ENCODE peak calls at places on chromosomes 1 and 21, in five cellular contexts. Z, Q, I, B and W are unnamed samples.

GRCh38 chr1:113242481-113242880 is 147.8 kb upstream of the MAGI3 start:
- DNase-seq in Z (no peak), B (no peak), I (no peak), Q (no peak), W (no peak)

GRCh38 chr1:54275349-54275748 is 75.4 kb downstream of the MRPL37 start:
- DNase-seq in I (no peak), B (no peak), Z (peak), Q (peak), W (no peak)

GRCh38 chr1:53617382-53618217 is 121.4 kb downstream of the GLIS1 start:
- DNase-seq in Z (peak), I (peak), Q (no peak), B (no peak), W (no peak)

GRCh38 chr1:117754061-117754969 is 148.5 kb downstream of the TENT5C start:
- DNase-seq in B (peak), I (peak), Z (peak), Q (peak), W (peak)

GRCh38 chr21:42684109-42684916 is 30.9 kb downstream of the PDE9A start:
- DNase-seq in B (no peak), Q (no peak), Z (no peak), I (no peak), W (no peak)

GRCh38 chr1:8495928-8496401 is 178.1 kb downstream of the SLC45A1 start:
- DNase-seq in Q (peak), B (no peak), I (no peak), Z (peak), W (peak)

GRCh38 chr1:183281553-183282091 is 95.6 kb downstream of the LAMC2 start:
- DNase-seq in Q (peak), I (peak), Z (peak), B (peak), W (peak)

GRCh38 chr1:14815175-14815882 is 216.8 kb downstream of the KAZN start:
- DNase-seq in I (no peak), B (no peak), Q (no peak), Z (peak), W (no peak)

GRCh38 chr21:46187814-46188213 is 3.6 kb upstream of the SPATC1L start:
- DNase-seq in B (no peak), I (no peak), Q (no peak), Z (no peak), W (no peak)

GRCh38 chr1:72140222-72140621 is 142.1 kb downstream of the NEGR1 start:
- DNase-seq in Q (peak), I (no peak), Z (no peak), B (no peak), W (no peak)

GRCh38 chr21:45874716-45875415 is 106.7 kb upstream of the COL6A1 start:
- DNase-seq in Q (no peak), I (peak), Z (peak), B (no peak), W (peak)

GRCh38 chr1:12549460-12550349 is 68.3 kb downstream of the DHRS3 start:
- DNase-seq in B (no peak), Z (peak), Q (no peak), I (peak), W (peak)

GRCh38 chr1:90987860-90988259 is 34.0 kb downstream of the ZNF644 start:
- DNase-seq in Z (no peak), B (no peak), I (no peak), Q (no peak), W (no peak)

GRCh38 chr1:234230414-234230862 is 142.8 kb upstream of the COA6 start:
- DNase-seq in Q (peak), Z (no peak), I (no peak), B (no peak), W (no peak)

GRCh38 chr21:43315244-43316137 is 111.4 kb downstream of the SIK1 start:
- DNase-seq in I (no peak), Z (no peak), Q (no peak), B (no peak), W (no peak)

GRCh38 chr1:234899041-234899787 is 229.4 kb downstream of the TOMM20 start:
- DNase-seq in I (peak), Q (peak), Z (peak), B (no peak), W (no peak)

GRCh38 chr21:21226472-21226871 is 228.3 kb downstream of the NCAM2 start:
- DNase-seq in Q (no peak), I (no peak), Z (peak), B (no peak), W (no peak)

GRCh38 chr1:60973668-60974067 is 108.7 kb upstream of the NFIA start:
- DNase-seq in B (no peak), Q (no peak), I (no peak), Z (no peak), W (no peak)

GRCh38 chr1:10437052-10437451 is 6.8 kb downstream of the CENPS start:
- DNase-seq in I (no peak), Q (no peak), B (no peak), Z (no peak), W (no peak)

GRCh38 chr1:198086051-198086745 is 70.6 kb upstream of the NEK7 start:
- DNase-seq in I (no peak), Z (no peak), Q (no peak), B (no peak), W (no peak)

GRCh38 chr1:160083968-160084770 is 2.8 kb downstream of the KCNJ9 start:
- DNase-seq in Q (peak), Z (no peak), I (peak), B (peak), W (peak)

GRCh38 chr1:6570066-6570465 is 9.7 kb upstream of the ZBTB48 start:
- DNase-seq in Z (no peak), I (no peak), B (no peak), Q (no peak), W (no peak)

GRCh38 chr1:38846210-38846609 is 13.4 kb downstream of the RRAGC start:
- DNase-seq in I (no peak), B (no peak), Z (no peak), Q (no peak), W (no peak)

GRCh38 chr21:38352536-38353219 is 95.9 kb downstream of the KCNJ15 start:
- DNase-seq in B (peak), Z (peak), Q (peak), I (peak), W (peak)

GRCh38 chr1:218209351-218209861 is 75.7 kb upstream of the RRP15 start:
- DNase-seq in I (peak), Q (no peak), Z (peak), B (no peak), W (peak)

GRCh38 chr1:88552226-88552625 is 131.8 kb upstream of the PKN2 start:
- DNase-seq in I (no peak), Q (peak), B (no peak), Z (no peak), W (no peak)

GRCh38 chr21:36434144-36434543 is 45.8 kb downstream of the CLDN14 start:
- DNase-seq in B (no peak), I (no peak), Z (no peak), Q (peak), W (no peak)

GRCh38 chr1:241229216-241229615 is 127.8 kb downstream of the RGS7 start:
- DNase-seq in Z (no peak), B (no peak), I (no peak), Q (no peak), W (no peak)

GRCh38 chr1:93395195-93395594 is 49.5 kb downstream of the DR1 start:
- DNase-seq in I (no peak), Q (peak), Z (peak), B (no peak), W (peak)

GRCh38 chr1:14441302-14441741 is 157.2 kb upstream of the KAZN start:
- DNase-seq in Q (no peak), I (no peak), B (no peak), Z (peak), W (peak)

GRCh38 chr1:229001467-229001866 is 266.2 kb downstream of the RHOU start:
- DNase-seq in I (no peak), B (no peak), Z (no peak), Q (no peak), W (peak)

GRCh38 chr1:24384251-24385090 is 29.1 kb downstream of the STPG1 start:
- DNase-seq in Q (peak), I (peak), Z (peak), B (peak), W (peak)

GRCh38 chr1:160813215-160813614 is 17.2 kb downstream of the LY9 start:
- DNase-seq in B (no peak), I (no peak), Q (peak), Z (no peak), W (peak)

GRCh38 chr21:45513741-45514310 is 28.4 kb downstream of the SLC19A1 start:
- DNase-seq in Z (no peak), I (no peak), Q (no peak), B (no peak), W (no peak)

GRCh38 chr1:156214024-156214748 is 1.4 kb downstream of the PMF1 start:
- DNase-seq in B (no peak), Q (peak), Z (peak), I (peak), W (peak)

DNA sequence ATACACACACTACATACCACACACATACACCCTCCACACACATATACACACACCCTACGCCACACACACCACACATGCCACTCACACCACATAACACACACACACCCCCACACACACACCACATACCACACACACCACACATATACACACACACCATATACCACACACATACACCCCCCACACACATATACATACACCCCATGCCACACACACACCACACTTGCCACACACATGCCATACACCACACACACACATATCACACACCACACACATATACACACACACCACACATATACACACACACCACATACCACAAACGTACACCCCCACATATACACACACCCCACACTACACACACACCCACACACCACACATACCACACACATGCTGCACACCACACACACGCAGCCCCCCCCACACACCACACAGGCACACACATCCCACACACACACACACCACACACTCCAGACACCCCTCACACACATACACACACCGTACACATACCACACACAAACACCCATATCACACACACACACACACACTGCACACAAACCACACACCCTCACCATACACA is 76.7 kb upstream of the TMPRSS2 start:
- DNase-seq in Z (no peak), I (no peak), Q (no peak), B (no peak), W (no peak)
- H3K4ac ChIP-seq in Z (no peak), I (no peak), Q (no peak), B (peak), W (no peak)

DNA sequence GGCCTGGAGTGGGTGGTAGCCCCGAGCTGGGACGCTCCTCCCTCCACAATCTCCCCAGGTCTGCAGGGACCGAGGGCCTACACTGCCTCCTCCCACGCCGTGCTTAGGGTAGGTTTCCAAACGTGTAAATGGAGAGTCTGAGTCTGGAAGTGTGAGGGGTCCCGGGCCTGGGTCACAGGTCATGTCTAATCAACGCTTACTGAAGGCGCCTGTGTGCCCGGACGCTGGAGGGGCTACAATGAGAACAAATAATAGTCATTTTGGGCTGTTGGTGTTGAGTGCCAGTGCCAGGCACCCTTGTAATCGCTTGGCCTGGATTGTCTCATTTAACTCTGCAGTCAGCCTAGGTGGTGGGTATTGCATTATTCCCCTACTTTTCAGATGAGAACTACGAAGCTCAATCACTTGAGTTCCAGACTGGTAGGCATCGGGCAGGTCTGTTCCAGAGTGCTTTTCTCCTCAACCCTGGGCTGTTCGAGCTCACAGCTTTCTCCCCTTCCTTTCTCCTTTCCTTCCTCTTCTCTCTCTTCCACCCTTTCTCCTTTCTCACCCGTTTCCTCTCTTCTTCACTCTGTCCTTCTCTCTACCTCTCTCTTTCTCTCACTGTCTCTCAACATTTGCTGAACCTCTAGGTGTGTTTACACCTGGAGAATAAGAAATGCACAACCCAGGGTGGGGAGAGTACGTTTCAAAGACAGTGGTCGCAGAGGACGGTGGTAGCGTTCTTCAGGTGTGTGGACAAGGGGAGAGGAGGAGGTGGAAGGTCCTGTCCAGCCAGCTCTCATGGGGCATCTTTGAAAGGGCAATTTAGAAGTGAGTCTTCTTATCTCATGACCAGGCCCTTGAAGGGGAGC is 883 bp downstream of the SLC66A1 start:
- DNase-seq in Q (no peak), I (no peak), B (no peak), Z (no peak), W (no peak)
- H2AK5ac ChIP-seq in Q (no peak), I (peak), B (no peak), Z (peak), W (peak)

GRCh38 chr1:100249155-100249536 is 488 bp downstream of the DBT start:
- DNase-seq in Z (no peak), B (no peak), Q (no peak), I (peak), W (no peak)
- H3K4ac ChIP-seq in Z (peak), B (peak), Q (peak), I (peak), W (peak)

GRCh38 chr1:182229451-182229850 is 162.1 kb downstream of the GLUL start:
- DNase-seq in I (no peak), B (no peak), Q (no peak), Z (no peak), W (no peak)

GRCh38 chr1:182226618-182227017 is 165.0 kb downstream of the GLUL start:
- DNase-seq in Z (no peak), B (no peak), I (no peak), Q (no peak), W (no peak)

GRCh38 chr1:182229907-182230522 is 161.6 kb downstream of the GLUL start:
- DNase-seq in Z (no peak), Q (peak), B (no peak), I (no peak), W (no peak)

DNA sequence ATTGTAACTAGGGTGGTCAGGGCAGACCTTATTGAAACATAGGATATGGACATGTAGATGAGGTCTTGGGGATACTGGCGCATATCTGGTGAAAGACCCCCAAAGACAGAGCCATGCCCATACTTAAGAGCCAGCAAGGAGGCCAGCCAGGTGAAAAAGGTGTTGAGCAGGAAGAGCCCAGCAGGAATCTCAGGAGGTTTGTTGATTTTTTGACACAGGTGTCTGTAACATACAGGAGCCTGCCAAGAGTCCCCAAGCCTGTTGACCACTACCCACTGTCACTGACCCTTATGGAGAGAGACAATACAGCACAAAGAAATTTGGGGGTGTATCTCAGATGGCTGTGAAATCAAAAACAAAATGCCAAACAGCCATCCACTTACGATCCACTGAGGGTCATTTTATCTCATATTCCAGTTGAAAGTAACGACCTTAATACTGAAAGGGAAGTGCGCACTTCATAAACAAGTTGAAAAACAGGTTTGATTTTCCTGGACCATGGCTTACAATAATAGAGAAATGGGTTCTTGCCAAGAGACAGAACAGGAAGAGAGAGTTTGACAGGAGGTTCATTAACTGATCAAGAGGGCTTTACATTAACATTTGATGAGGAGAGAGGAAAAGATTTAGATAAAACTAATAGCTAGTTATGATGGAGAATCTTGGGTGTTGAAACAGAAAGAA is 163.6 kb downstream of the GLUL start:
- DNase-seq in Q (no peak), I (no peak), B (no peak), Z (no peak), W (no peak)
- H2AK5ac ChIP-seq in Q (no peak), I (no peak), B (no peak), Z (no peak), W (no peak)

DNA sequence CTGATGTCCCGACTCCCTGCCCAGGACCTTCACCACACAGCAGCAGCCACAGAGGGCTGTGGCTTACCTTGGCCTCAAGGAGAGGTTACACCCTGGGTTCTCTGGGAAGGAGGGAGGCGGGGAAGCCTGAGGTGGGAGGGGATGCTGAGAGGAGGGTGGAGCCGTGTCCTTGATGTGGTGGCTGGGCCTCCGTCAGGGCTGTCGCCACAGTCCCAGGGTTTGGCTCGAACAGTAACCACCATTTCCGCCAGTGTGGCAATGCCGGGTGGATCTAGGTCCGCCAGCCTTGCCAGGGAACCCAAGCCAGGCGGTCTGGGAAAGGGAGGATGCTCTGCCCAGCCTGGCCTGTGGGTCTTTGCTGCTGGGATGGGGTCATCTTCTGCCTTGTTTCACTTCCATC is 18.4 kb upstream of the CDCA8 start:
- DNase-seq in B (no peak), Q (no peak), Z (no peak), I (no peak), W (no peak)
- H3K4ac ChIP-seq in B (peak), Q (no peak), Z (no peak), I (no peak), W (no peak)

GRCh38 chr1:151819227-151819835 is 12.3 kb downstream of the RORC start:
- DNase-seq in I (no peak), B (no peak), Q (no peak), Z (no peak), W (no peak)
- H2AK5ac ChIP-seq in I (no peak), B (no peak), Q (no peak), Z (no peak), W (no peak)

DNA sequence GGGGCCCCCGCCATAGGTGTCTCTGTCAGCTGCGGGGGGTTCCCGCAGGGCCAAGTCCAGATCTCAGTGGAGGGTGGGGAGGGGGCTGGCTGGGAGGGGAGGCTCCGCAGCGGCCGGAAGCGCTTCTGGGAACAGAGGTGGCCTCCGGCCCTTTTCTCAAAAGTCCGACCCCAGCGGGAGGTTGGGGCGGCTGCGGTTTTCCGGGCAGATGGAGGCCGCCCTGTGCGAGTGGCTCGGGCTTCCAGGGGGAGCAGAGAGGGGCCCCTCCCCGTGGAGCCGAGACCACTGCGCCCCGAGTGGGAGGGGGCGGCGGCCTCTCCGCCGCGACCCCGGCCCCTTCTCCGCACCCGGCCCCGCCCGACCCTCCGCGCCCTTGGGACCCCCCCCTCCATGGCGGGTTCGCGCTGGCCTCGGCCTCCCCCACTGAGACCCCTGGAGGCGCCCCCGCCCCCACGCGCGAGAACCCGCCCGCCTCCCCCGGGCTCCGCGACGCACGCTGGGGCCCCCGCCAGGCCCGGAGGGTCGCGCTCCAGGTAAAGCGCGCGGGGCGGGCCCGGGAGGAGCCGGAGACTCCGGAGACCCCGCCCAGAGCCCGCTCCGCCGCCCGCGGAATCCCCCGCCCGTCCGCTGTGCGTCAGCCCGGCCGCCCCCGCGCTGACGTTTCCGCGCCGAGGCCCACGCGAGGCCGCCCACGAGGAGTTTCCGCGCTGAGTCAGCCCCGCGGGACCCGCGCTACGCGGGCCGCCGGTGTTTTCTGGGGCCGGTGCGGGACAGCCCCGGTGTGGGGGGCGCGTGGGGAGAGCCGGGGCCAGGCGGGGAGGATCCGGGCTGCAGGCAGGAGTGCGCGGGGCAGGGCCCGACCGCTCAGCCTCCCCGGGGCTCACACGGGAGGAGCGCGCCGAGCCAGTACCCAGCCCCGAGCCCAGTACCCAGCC is 5.2 kb downstream of the TNFRSF18 start:
- DNase-seq in Q (peak), Z (peak), B (peak), I (peak), W (no peak)
- H3K4ac ChIP-seq in Q (peak), Z (peak), B (peak), I (no peak), W (no peak)